ENCODE peak calls at places on chromosomes 13 and 19, in six cellular contexts. K, U, B, A, I and D are unnamed samples.

GRCh38 chr19:29329460-29330134 is 116.6 kb upstream of the UQCRFS1 start:
- DNase-seq in A (no peak), K (no peak), U (no peak), B (no peak), I (no peak), D (no peak)

GRCh38 chr19:47786566-47786965 is 8.1 kb downstream of the SELENOW start:
- DNase-seq in B (no peak), I (no peak), A (no peak), K (no peak), U (no peak), D (no peak)

GRCh38 chr13:24220086-24220703 is 59.7 kb downstream of the SPATA13 start:
- DNase-seq in I (peak; percentile 88), U (no peak), B (no peak), A (no peak), K (peak; percentile 56), D (no peak)

GRCh38 chr13:25690582-25690981 is 318.8 kb downstream of the ATP8A2 start:
- DNase-seq in A (no peak), I (no peak), U (no peak), B (no peak), K (no peak), D (no peak)

GRCh38 chr13:62846302-62846701 is 1430.7 kb upstream of the PCDH20 start:
- DNase-seq in K (no peak), U (no peak), I (peak; percentile 62), A (no peak), B (no peak), D (no peak)

GRCh38 chr19:35715981-35716734 is 1.6 kb upstream of the KMT2B start:
- DNase-seq in K (peak; percentile 51), I (peak; percentile 30), A (no peak), B (peak; percentile 83), U (peak; percentile 70), D (no peak)

GRCh38 chr13:45349438-45349837 is 8.5 kb upstream of the TPT1 start:
- DNase-seq in B (no peak), A (no peak), K (no peak), I (peak; percentile 51), U (no peak), D (no peak)

GRCh38 chr19:48341515-48342413 is 16.4 kb downstream of the EMP3 start:
- DNase-seq in A (no peak), K (no peak), I (no peak), B (no peak), U (no peak), D (no peak)

GRCh38 chr13:37118002-37118401 is 12.5 kb upstream of the CSNK1A1L start:
- DNase-seq in A (no peak), U (peak; percentile 51), I (no peak), B (no peak), K (no peak), D (no peak)

GRCh38 chr19:40822161-40822560 is 23.2 kb downstream of the EGLN2 start:
- DNase-seq in K (no peak), U (no peak), I (no peak), A (no peak), B (no peak), D (no peak)

GRCh38 chr13:79918620-79919019 is 422.3 kb downstream of the SPRY2 start:
- DNase-seq in U (no peak), K (no peak), I (no peak), B (no peak), A (no peak), D (no peak)

GRCh38 chr19:13026478-13026999 is 31.3 kb downstream of the NFIX start:
- DNase-seq in I (peak; percentile 57), A (no peak), K (no peak), U (no peak), B (no peak), D (no peak)

GRCh38 chr19:48396010-48396870 is 2.8 kb downstream of the GRIN2D start:
- DNase-seq in B (no peak), A (no peak), U (no peak), K (no peak), I (no peak), D (no peak)

GRCh38 chr19:55289117-55289796 is 5.5 kb downstream of the BRSK1 start:
- DNase-seq in U (no peak), B (no peak), K (no peak), A (no peak), I (no peak), D (no peak)

GRCh38 chr19:17448190-17448967 is at the start of gene TMEM221:
- DNase-seq in U (peak; percentile 47), I (no peak), K (no peak), A (peak; percentile 13), B (peak; percentile 81), D (peak; percentile 49)

GRCh38 chr19:7595466-7596133 is at the start of gene CAMSAP3:
- DNase-seq in B (no peak), K (peak; percentile 29), I (no peak), A (no peak), U (no peak), D (no peak)

GRCh38 chr13:110716235-110716505 is 2.7 kb downstream of the ING1 start:
- DNase-seq in A (no peak), U (no peak), K (peak; percentile 24), B (peak; percentile 85), I (no peak), D (no peak)

GRCh38 chr19:29379257-29379986 is 146.4 kb upstream of the VSTM2B start:
- DNase-seq in A (no peak), U (no peak), I (no peak), K (no peak), B (no peak), D (no peak)

GRCh38 chr19:23505738-23506137 is 110.5 kb upstream of the ZNF91 start:
- DNase-seq in K (no peak), A (no peak), I (no peak), B (no peak), U (no peak), D (no peak)

GRCh38 chr19:53549354-53549753 is 11.4 kb downstream of the ZNF331 start:
- DNase-seq in U (no peak), I (peak; percentile 68), A (no peak), K (no peak), B (no peak), D (no peak)

GRCh38 chr13:34833562-34834182 is 108.4 kb upstream of the NBEA start:
- DNase-seq in A (no peak), K (no peak), I (peak; percentile 2), U (no peak), B (no peak), D (no peak)

GRCh38 chr13:109336730-109337129 is 449.7 kb downstream of the IRS2 start:
- DNase-seq in B (no peak), A (no peak), U (no peak), K (no peak), I (peak; percentile 85), D (no peak)

GRCh38 chr19:49985926-49986325 is 25.0 kb upstream of the SIGLEC11 start:
- DNase-seq in A (no peak), B (no peak), I (no peak), K (no peak), U (no peak), D (no peak)

GRCh38 chr19:42285546-42285945 is 16.4 kb upstream of the PRR19 start:
- DNase-seq in A (no peak), K (no peak), U (no peak), I (no peak), B (peak; percentile 69), D (no peak)

DNA sequence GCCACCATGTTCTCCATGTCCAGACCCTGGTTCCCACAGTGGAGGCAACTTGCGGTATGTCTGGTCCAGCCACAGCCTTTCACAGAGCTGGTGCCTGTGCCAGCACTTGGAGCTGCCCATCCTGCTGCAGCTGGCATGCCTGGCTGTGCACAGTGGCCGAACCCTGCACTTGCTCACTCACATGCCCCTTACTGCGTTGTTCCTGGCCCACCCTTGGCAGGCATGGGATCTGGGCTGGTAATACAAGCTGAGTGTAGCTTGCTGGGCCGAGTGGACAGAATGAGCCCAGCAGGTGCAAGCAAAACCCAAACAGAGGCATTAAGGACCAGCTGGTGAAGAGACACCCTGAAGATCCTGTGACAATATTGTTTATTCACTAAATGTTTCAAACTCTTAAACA is 583.9 kb upstream of the SLITRK6 start:
- DNase-seq in A (no peak), U (no peak), K (no peak), I (no peak), B (no peak), D (no peak)
- H3K9me3 ChIP-seq in A (no peaks in the 10 kb centered on the region), U (no peaks in the 10 kb centered on the region), K (no peaks in the 10 kb centered on the region), I (no peaks in the 10 kb centered on the region), B (no peaks in the 10 kb centered on the region), D (no peaks in the 10 kb centered on the region)

DNA sequence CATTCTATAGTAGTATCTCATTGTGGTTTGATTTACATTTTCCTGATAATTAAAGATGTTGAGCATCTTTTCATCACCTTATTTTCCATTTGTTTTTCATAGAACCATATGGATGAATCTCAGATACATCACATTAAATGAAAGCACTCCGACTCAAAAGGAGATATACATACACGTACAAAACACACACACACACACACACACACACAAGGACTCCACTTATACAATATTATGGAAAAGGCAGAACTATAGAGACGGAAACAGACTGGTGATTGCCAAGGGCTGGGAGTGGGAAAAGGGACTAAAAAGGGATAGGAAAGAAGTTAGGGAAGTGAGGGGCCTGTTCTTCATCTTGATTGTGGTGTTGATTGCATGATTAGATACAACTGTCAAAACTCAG is 24.3 kb downstream of the ZNF585A start:
- DNase-seq in I (no peak), B (no peak), U (no peak), A (no peak), K (no peak), D (no peak)
- H3K9me3 ChIP-seq in I (peaks cover 54% of the 10 kb centered on the region), B (peaks cover 76% of the 10 kb centered on the region), U (peaks cover 94% of the 10 kb centered on the region), A (peaks cover 61% of the 10 kb centered on the region), K (no peaks in the 10 kb centered on the region), D (peaks cover 22% of the 10 kb centered on the region)

GRCh38 chr19:58252102-58252685 is 23.5 kb downstream of the ZNF544 start:
- DNase-seq in K (no peak), A (no peak), I (no peak), B (no peak), U (no peak), D (no peak)
- H3K9me3 ChIP-seq in K (no peaks in the 10 kb centered on the region), A (peaks cover 78% of the 10 kb centered on the region), I (peaks cover 89% of the 10 kb centered on the region), B (peaks cover 81% of the 10 kb centered on the region), U (peaks cover 100% of the 10 kb centered on the region), D (peaks cover 30% of the 10 kb centered on the region)

GRCh38 chr13:88526853-88527215 is 855.7 kb downstream of the SLITRK5 start:
- DNase-seq in U (no peak), B (no peak), K (no peak), I (no peak), A (no peak), D (no peak)
- H3K9me3 ChIP-seq in U (no peaks in the 10 kb centered on the region), B (no peaks in the 10 kb centered on the region), K (no peaks in the 10 kb centered on the region), I (peaks cover 4% of the 10 kb centered on the region), A (no peaks in the 10 kb centered on the region), D (no peaks in the 10 kb centered on the region)

GRCh38 chr19:31289976-31290375 is 59.3 kb downstream of the TSHZ3 start:
- DNase-seq in U (no peak), B (peak; percentile 48), A (no peak), I (no peak), K (no peak), D (no peak)
- H3K9me3 ChIP-seq in U (no peaks in the 10 kb centered on the region), B (no peaks in the 10 kb centered on the region), A (no peaks in the 10 kb centered on the region), I (no peaks in the 10 kb centered on the region), K (no peaks in the 10 kb centered on the region), D (no peaks in the 10 kb centered on the region)

GRCh38 chr19:20124879-20125278 is 42.1 kb upstream of the ZNF486 start:
- DNase-seq in B (no peak), U (no peak), A (no peak), I (no peak), K (no peak), D (no peak)
- H3K9me3 ChIP-seq in B (peaks cover 32% of the 10 kb centered on the region), U (peaks cover 100% of the 10 kb centered on the region), A (peaks cover 31% of the 10 kb centered on the region), I (peaks cover 29% of the 10 kb centered on the region), K (no peaks in the 10 kb centered on the region), D (peaks cover 6% of the 10 kb centered on the region)

GRCh38 chr19:37507167-37507464 is 377 bp downstream of the ZNF793 start:
- DNase-seq in K (no peak), U (no peak), I (no peak), B (no peak), A (no peak), D (no peak)
- H3K9me3 ChIP-seq in K (no peaks in the 10 kb centered on the region), U (peaks cover 4% of the 10 kb centered on the region), I (peaks cover 13% of the 10 kb centered on the region), B (no peaks in the 10 kb centered on the region), A (peaks cover 3% of the 10 kb centered on the region), D (peaks cover 3% of the 10 kb centered on the region)